ENCODE peak calls at places on chromosomes 1 and 21, in four cellular contexts. A, F, V and C are unnamed samples.

GRCh38 chr21:42417533-42417932 is 13.8 kb downstream of the UBASH3A start:
- DNase-seq in F (no peak), A (no peak), V (no peak), C (no peak)

GRCh38 chr1:22792396-22793171 is 81.9 kb downstream of the EPHB2 start:
- DNase-seq in V (no peak), F (no peak), A (no peak), C (no peak)

GRCh38 chr1:15965228-15965767 is 10.6 kb downstream of the ZBTB17 start:
- DNase-seq in V (no peak), A (no peak), F (peak), C (peak)

GRCh38 chr1:9892563-9893528 is 17.2 kb downstream of the CTNNBIP1 start:
- DNase-seq in V (no peak), F (peak), A (peak), C (peak)

GRCh38 chr1:154193821-154194220 is 1.9 kb upstream of the TPM3 start:
- DNase-seq in F (no peak), A (no peak), V (no peak), C (peak)

GRCh38 chr21:32597205-32597604 is 11.9 kb upstream of the TCP10L start:
- DNase-seq in V (no peak), A (no peak), F (no peak), C (peak)

GRCh38 chr1:193062698-193063463 is 3.5 kb downstream of the RO60 start:
- DNase-seq in V (no peak), F (no peak), A (no peak), C (no peak)

GRCh38 chr1:22665752-22666151 is 12.7 kb downstream of the C1QB start:
- DNase-seq in A (peak), F (no peak), V (peak), C (peak)

GRCh38 chr21:37243961-37244360 is 23.2 kb downstream of the VPS26C start:
- DNase-seq in V (no peak), A (no peak), F (no peak), C (no peak)

GRCh38 chr1:156401681-156402081 is 32.7 kb downstream of the RHBG start:
- DNase-seq in F (no peak), A (peak), V (no peak), C (no peak)

GRCh38 chr1:171753685-171754380 is 12.0 kb upstream of the VAMP4 start:
- DNase-seq in F (no peak), A (no peak), V (no peak), C (no peak)

GRCh38 chr1:95953005-95953404 is 719.0 kb downstream of the RWDD3 start:
- DNase-seq in A (peak), F (no peak), V (peak), C (no peak)

GRCh38 chr1:101264699-101265098 is 27.9 kb downstream of the S1PR1 start:
- DNase-seq in V (peak), F (no peak), A (no peak), C (peak)

GRCh38 chr1:210347112-210347511 is 18.4 kb downstream of the HHAT start:
- DNase-seq in A (no peak), V (no peak), F (no peak), C (no peak)

GRCh38 chr1:62076286-62076685 is 118.4 kb upstream of the L1TD1 start:
- DNase-seq in V (no peak), F (no peak), A (no peak), C (peak)

GRCh38 chr21:39556176-39556575 is 56.6 kb upstream of the B3GALT5 start:
- DNase-seq in A (peak), V (peak), F (no peak), C (no peak)

GRCh38 chr1:214451591-214451990 is 99.8 kb downstream of the PTPN14 start:
- DNase-seq in F (no peak), A (no peak), V (no peak), C (no peak)

GRCh38 chr1:89890085-89890754 is 69.4 kb downstream of the LRRC8D start:
- DNase-seq in V (no peak), F (no peak), A (no peak), C (peak)

GRCh38 chr21:39114871-39115658 is 68.2 kb downstream of the PSMG1 start:
- DNase-seq in V (no peak), A (no peak), F (no peak), C (no peak)

GRCh38 chr1:151612506-151613274 is 840 bp downstream of the SNX27 start:
- DNase-seq in V (no peak), F (peak), A (peak), C (peak)

GRCh38 chr21:44508426-44508710 is 31.6 kb downstream of the KRTAP10-1 start:
- DNase-seq in V (no peak), F (no peak), A (no peak), C (no peak)

GRCh38 chr1:57393058-57393457 is 30.8 kb downstream of the DAB1 start:
- DNase-seq in F (no peak), V (no peak), A (no peak), C (no peak)

GRCh38 chr1:204730826-204731459 is 45.4 kb upstream of the LRRN2 start:
- DNase-seq in F (no peak), A (no peak), V (peak), C (no peak)

GRCh38 chr1:82819234-82819633 is 1018.5 kb downstream of the ADGRL2 start:
- DNase-seq in F (no peak), A (no peak), V (no peak), C (no peak)

GRCh38 chr1:165697491-165697880 is 876 bp downstream of the ALDH9A1 start:
- DNase-seq in A (peak), F (no peak), V (no peak), C (no peak)

GRCh38 chr1:67401443-67401842 is 28.8 kb downstream of the SERBP1 start:
- DNase-seq in A (no peak), V (no peak), F (no peak), C (no peak)

GRCh38 chr1:174289644-174290310 is 130.5 kb downstream of the RABGAP1L start:
- DNase-seq in A (no peak), V (no peak), F (peak), C (no peak)

GRCh38 chr1:113452921-113453770 is 62.8 kb downstream of the MAGI3 start:
- DNase-seq in V (peak), F (no peak), A (peak), C (peak)

GRCh38 chr1:49016030-49016991 is 239.6 kb upstream of the BEND5 start:
- DNase-seq in F (no peak), V (no peak), A (no peak), C (no peak)